ENCODE peak calls at places on chromosomes 6 and 20, in seven cellular contexts. One of them, this sample, is unnamed.

GRCh38 chr6:31194271-31194834 is 23.9 kb upstream of the POU5F1 start:
- DNase-seq in stimulated activated CD4-positive, alpha-beta T cell treated with anti-CD3 and anti-CD28 coated beads, Interleukin-2, amount 100 ng/mL, for 48 hours: no peak
- DNase-seq in NCI-H2081: no peak
- DNase-seq in tibial nerve: no peak
- DNase-seq in neural crest cell: no peak
- DNase-seq in AG10803: no peak
- DNase-seq in GM13976: no peak
- DNase-seq in this sample: no peak

GRCh38 chr20:44017905-44018683 is 103.4 kb downstream of the TOX2 start:
- DNase-seq in stimulated activated CD4-positive, alpha-beta T cell treated with anti-CD3 and anti-CD28 coated beads, Interleukin-2, amount 100 ng/mL, for 48 hours: no peak
- DNase-seq in NCI-H2081: peak; percentile 84
- DNase-seq in tibial nerve: no peak
- DNase-seq in neural crest cell: no peak
- DNase-seq in AG10803: peak; percentile 79
- DNase-seq in GM13976: no peak
- DNase-seq in this sample: peak; percentile 68

GRCh38 chr20:46872315-46873211 is 22.1 kb upstream of the EYA2 start:
- DNase-seq in stimulated activated CD4-positive, alpha-beta T cell treated with anti-CD3 and anti-CD28 coated beads, Interleukin-2, amount 100 ng/mL, for 48 hours: no peak
- DNase-seq in NCI-H2081: no peak
- DNase-seq in tibial nerve: no peak
- DNase-seq in neural crest cell: no peak
- DNase-seq in AG10803: peak; percentile 50
- DNase-seq in GM13976: no peak
- DNase-seq in this sample: peak; percentile 68

GRCh38 chr6:120405947-120406346 is 928.3 kb downstream of the TBC1D32 start:
- DNase-seq in stimulated activated CD4-positive, alpha-beta T cell treated with anti-CD3 and anti-CD28 coated beads, Interleukin-2, amount 100 ng/mL, for 48 hours: no peak
- DNase-seq in NCI-H2081: no peak
- DNase-seq in tibial nerve: no peak
- DNase-seq in neural crest cell: no peak
- DNase-seq in AG10803: no peak
- DNase-seq in GM13976: no peak
- DNase-seq in this sample: no peak

GRCh38 chr6:68978411-68978810 is 343.3 kb downstream of the ADGRB3 start:
- DNase-seq in stimulated activated CD4-positive, alpha-beta T cell treated with anti-CD3 and anti-CD28 coated beads, Interleukin-2, amount 100 ng/mL, for 48 hours: no peak
- DNase-seq in NCI-H2081: no peak
- DNase-seq in tibial nerve: no peak
- DNase-seq in neural crest cell: no peak
- DNase-seq in AG10803: no peak
- DNase-seq in GM13976: no peak
- DNase-seq in this sample: no peak

GRCh38 chr6:26068036-26068435 is 19.2 kb upstream of the HFE start:
- DNase-seq in stimulated activated CD4-positive, alpha-beta T cell treated with anti-CD3 and anti-CD28 coated beads, Interleukin-2, amount 100 ng/mL, for 48 hours: no peak
- DNase-seq in NCI-H2081: no peak
- DNase-seq in tibial nerve: no peak
- DNase-seq in neural crest cell: no peak
- DNase-seq in AG10803: no peak
- DNase-seq in GM13976: no peak
- DNase-seq in this sample: no peak

GRCh38 chr6:161273356-161273751 is 507 bp downstream of the AGPAT4 start:
- DNase-seq in stimulated activated CD4-positive, alpha-beta T cell treated with anti-CD3 and anti-CD28 coated beads, Interleukin-2, amount 100 ng/mL, for 48 hours: peak; percentile 1
- DNase-seq in NCI-H2081: peak; percentile 57
- DNase-seq in tibial nerve: no peak
- DNase-seq in neural crest cell: peak; percentile 49
- DNase-seq in AG10803: peak; percentile 52
- DNase-seq in GM13976: no peak
- DNase-seq in this sample: peak; percentile 37

GRCh38 chr6:140185991-140186390 is 811.5 kb upstream of the CITED2 start:
- DNase-seq in stimulated activated CD4-positive, alpha-beta T cell treated with anti-CD3 and anti-CD28 coated beads, Interleukin-2, amount 100 ng/mL, for 48 hours: no peak
- DNase-seq in NCI-H2081: no peak
- DNase-seq in tibial nerve: no peak
- DNase-seq in neural crest cell: no peak
- DNase-seq in AG10803: no peak
- DNase-seq in GM13976: no peak
- DNase-seq in this sample: no peak

GRCh38 chr6:154595997-154596396 is 85.5 kb upstream of the CNKSR3 start:
- DNase-seq in stimulated activated CD4-positive, alpha-beta T cell treated with anti-CD3 and anti-CD28 coated beads, Interleukin-2, amount 100 ng/mL, for 48 hours: no peak
- DNase-seq in NCI-H2081: no peak
- DNase-seq in tibial nerve: no peak
- DNase-seq in neural crest cell: no peak
- DNase-seq in AG10803: no peak
- DNase-seq in GM13976: no peak
- DNase-seq in this sample: no peak

GRCh38 chr20:51750037-51750769 is 18.0 kb downstream of the ATP9A start:
- DNase-seq in stimulated activated CD4-positive, alpha-beta T cell treated with anti-CD3 and anti-CD28 coated beads, Interleukin-2, amount 100 ng/mL, for 48 hours: no peak
- DNase-seq in NCI-H2081: no peak
- DNase-seq in tibial nerve: no peak
- DNase-seq in neural crest cell: no peak
- DNase-seq in AG10803: peak; percentile 94
- DNase-seq in GM13976: no peak
- DNase-seq in this sample: peak; percentile 90

GRCh38 chr6:8674088-8674487 is 238.7 kb upstream of the SLC35B3 start:
- DNase-seq in stimulated activated CD4-positive, alpha-beta T cell treated with anti-CD3 and anti-CD28 coated beads, Interleukin-2, amount 100 ng/mL, for 48 hours: no peak
- DNase-seq in NCI-H2081: no peak
- DNase-seq in tibial nerve: no peak
- DNase-seq in neural crest cell: no peak
- DNase-seq in AG10803: no peak
- DNase-seq in GM13976: no peak
- DNase-seq in this sample: no peak

GRCh38 chr6:123168892-123169851 is 173.1 kb downstream of the CLVS2 start:
- DNase-seq in stimulated activated CD4-positive, alpha-beta T cell treated with anti-CD3 and anti-CD28 coated beads, Interleukin-2, amount 100 ng/mL, for 48 hours: no peak
- DNase-seq in NCI-H2081: no peak
- DNase-seq in tibial nerve: no peak
- DNase-seq in neural crest cell: no peak
- DNase-seq in AG10803: no peak
- DNase-seq in GM13976: no peak
- DNase-seq in this sample: no peak

GRCh38 chr20:46559685-46560440 is 9.4 kb upstream of the OCSTAMP start:
- DNase-seq in stimulated activated CD4-positive, alpha-beta T cell treated with anti-CD3 and anti-CD28 coated beads, Interleukin-2, amount 100 ng/mL, for 48 hours: no peak
- DNase-seq in NCI-H2081: no peak
- DNase-seq in tibial nerve: no peak
- DNase-seq in neural crest cell: no peak
- DNase-seq in AG10803: no peak
- DNase-seq in GM13976: no peak
- DNase-seq in this sample: no peak

GRCh38 chr6:157215702-157216101 is 107.6 kb downstream of the TMEM242 start:
- DNase-seq in stimulated activated CD4-positive, alpha-beta T cell treated with anti-CD3 and anti-CD28 coated beads, Interleukin-2, amount 100 ng/mL, for 48 hours: no peak
- DNase-seq in NCI-H2081: no peak
- DNase-seq in tibial nerve: no peak
- DNase-seq in neural crest cell: no peak
- DNase-seq in AG10803: no peak
- DNase-seq in GM13976: no peak
- DNase-seq in this sample: no peak

GRCh38 chr6:72579865-72580264 is 42.0 kb upstream of the KCNQ5 start:
- DNase-seq in stimulated activated CD4-positive, alpha-beta T cell treated with anti-CD3 and anti-CD28 coated beads, Interleukin-2, amount 100 ng/mL, for 48 hours: no peak
- DNase-seq in NCI-H2081: no peak
- DNase-seq in tibial nerve: no peak
- DNase-seq in neural crest cell: no peak
- DNase-seq in AG10803: peak; percentile 20
- DNase-seq in GM13976: no peak
- DNase-seq in this sample: peak; percentile 13

GRCh38 chr6:36104836-36105235 is 25.5 kb upstream of the MAPK13 start:
- DNase-seq in stimulated activated CD4-positive, alpha-beta T cell treated with anti-CD3 and anti-CD28 coated beads, Interleukin-2, amount 100 ng/mL, for 48 hours: no peak
- DNase-seq in NCI-H2081: peak; percentile 31
- DNase-seq in tibial nerve: no peak
- DNase-seq in neural crest cell: no peak
- DNase-seq in AG10803: peak; percentile 56
- DNase-seq in GM13976: no peak
- DNase-seq in this sample: peak; percentile 48

GRCh38 chr6:158042245-158042798 is 60.7 kb downstream of the SYNJ2 start:
- DNase-seq in stimulated activated CD4-positive, alpha-beta T cell treated with anti-CD3 and anti-CD28 coated beads, Interleukin-2, amount 100 ng/mL, for 48 hours: no peak
- DNase-seq in NCI-H2081: no peak
- DNase-seq in tibial nerve: no peak
- DNase-seq in neural crest cell: no peak
- DNase-seq in AG10803: peak; percentile 68
- DNase-seq in GM13976: no peak
- DNase-seq in this sample: peak; percentile 49

GRCh38 chr20:20014659-20015058 is 2.5 kb upstream of the NAA20 start:
- DNase-seq in stimulated activated CD4-positive, alpha-beta T cell treated with anti-CD3 and anti-CD28 coated beads, Interleukin-2, amount 100 ng/mL, for 48 hours: peak; percentile 15
- DNase-seq in NCI-H2081: no peak
- DNase-seq in tibial nerve: no peak
- DNase-seq in neural crest cell: no peak
- DNase-seq in AG10803: no peak
- DNase-seq in GM13976: no peak
- DNase-seq in this sample: no peak

GRCh38 chr6:139490482-139490881 is 116.0 kb upstream of the CITED2 start:
- DNase-seq in stimulated activated CD4-positive, alpha-beta T cell treated with anti-CD3 and anti-CD28 coated beads, Interleukin-2, amount 100 ng/mL, for 48 hours: no peak
- DNase-seq in NCI-H2081: no peak
- DNase-seq in tibial nerve: no peak
- DNase-seq in neural crest cell: no peak
- DNase-seq in AG10803: peak; percentile 48
- DNase-seq in GM13976: no peak
- DNase-seq in this sample: no peak

GRCh38 chr6:106745824-106746610 is 116.6 kb downstream of the QRSL1 start:
- DNase-seq in stimulated activated CD4-positive, alpha-beta T cell treated with anti-CD3 and anti-CD28 coated beads, Interleukin-2, amount 100 ng/mL, for 48 hours: no peak
- DNase-seq in NCI-H2081: no peak
- DNase-seq in tibial nerve: no peak
- DNase-seq in neural crest cell: no peak
- DNase-seq in AG10803: no peak
- DNase-seq in GM13976: no peak
- DNase-seq in this sample: no peak

GRCh38 chr6:164013480-164014208 is 599.1 kb downstream of the QKI start:
- DNase-seq in stimulated activated CD4-positive, alpha-beta T cell treated with anti-CD3 and anti-CD28 coated beads, Interleukin-2, amount 100 ng/mL, for 48 hours: no peak
- DNase-seq in NCI-H2081: no peak
- DNase-seq in tibial nerve: no peak
- DNase-seq in neural crest cell: no peak
- DNase-seq in AG10803: no peak
- DNase-seq in GM13976: no peak
- DNase-seq in this sample: no peak

GRCh38 chr20:47139934-47140333 is 216.6 kb downstream of the ZMYND8 start:
- DNase-seq in stimulated activated CD4-positive, alpha-beta T cell treated with anti-CD3 and anti-CD28 coated beads, Interleukin-2, amount 100 ng/mL, for 48 hours: no peak
- DNase-seq in NCI-H2081: no peak
- DNase-seq in tibial nerve: no peak
- DNase-seq in neural crest cell: no peak
- DNase-seq in AG10803: no peak
- DNase-seq in GM13976: no peak
- DNase-seq in this sample: no peak

GRCh38 chr20:59850018-59850641 is 83.3 kb downstream of the SYCP2 start:
- DNase-seq in stimulated activated CD4-positive, alpha-beta T cell treated with anti-CD3 and anti-CD28 coated beads, Interleukin-2, amount 100 ng/mL, for 48 hours: no peak
- DNase-seq in NCI-H2081: no peak
- DNase-seq in tibial nerve: no peak
- DNase-seq in neural crest cell: no peak
- DNase-seq in AG10803: peak; percentile 45
- DNase-seq in GM13976: no peak
- DNase-seq in this sample: peak; percentile 44

GRCh38 chr6:34391711-34392496 is 565 bp downstream of the NUDT3 start:
- DNase-seq in stimulated activated CD4-positive, alpha-beta T cell treated with anti-CD3 and anti-CD28 coated beads, Interleukin-2, amount 100 ng/mL, for 48 hours: peak; percentile 48
- DNase-seq in NCI-H2081: peak; percentile 63
- DNase-seq in tibial nerve: no peak
- DNase-seq in neural crest cell: peak; percentile 58
- DNase-seq in AG10803: peak; percentile 41
- DNase-seq in GM13976: peak; percentile 67
- DNase-seq in this sample: peak; percentile 47

GRCh38 chr6:154683756-154684523 is 49.3 kb upstream of the SCAF8 start:
- DNase-seq in stimulated activated CD4-positive, alpha-beta T cell treated with anti-CD3 and anti-CD28 coated beads, Interleukin-2, amount 100 ng/mL, for 48 hours: no peak
- DNase-seq in NCI-H2081: no peak
- DNase-seq in tibial nerve: no peak
- DNase-seq in neural crest cell: no peak
- DNase-seq in AG10803: peak; percentile 23
- DNase-seq in GM13976: peak; percentile 61
- DNase-seq in this sample: peak; percentile 56

GRCh38 chr6:13491538-13491937 is 4.1 kb upstream of the GFOD1 start:
- DNase-seq in stimulated activated CD4-positive, alpha-beta T cell treated with anti-CD3 and anti-CD28 coated beads, Interleukin-2, amount 100 ng/mL, for 48 hours: no peak
- DNase-seq in NCI-H2081: no peak
- DNase-seq in tibial nerve: no peak
- DNase-seq in neural crest cell: no peak
- DNase-seq in AG10803: no peak
- DNase-seq in GM13976: no peak
- DNase-seq in this sample: no peak

GRCh38 chr20:57654998-57655811 is 35.0 kb upstream of the ZBP1 start:
- DNase-seq in stimulated activated CD4-positive, alpha-beta T cell treated with anti-CD3 and anti-CD28 coated beads, Interleukin-2, amount 100 ng/mL, for 48 hours: no peak
- DNase-seq in NCI-H2081: no peak
- DNase-seq in tibial nerve: no peak
- DNase-seq in neural crest cell: no peak
- DNase-seq in AG10803: no peak
- DNase-seq in GM13976: peak; percentile 36
- DNase-seq in this sample: peak; percentile 11

This sample was measured in AG20443.